ENCODE peak calls at places on chromosome 6, in eight cellular contexts. U, M, O, G, Y, Z, J and H are unnamed samples. For H3K4me1 and H3K36me3, the result is how much of the 10 kb centered on the place peaks cover.

GRCh38 chr6:145544031-145544430 is 191.3 kb downstream of the EPM2A start:
- DNase-seq in U (no peak), M (peak), O (no peak), G (no peak), Y (peak), Z (no peak), J (no peak), H (no peak)

GRCh38 chr6:170296746-170297576 is 6.1 kb upstream of the DLL1 start:
- DNase-seq in U (no peak), M (no peak), O (no peak), G (no peak), Y (no peak), Z (no peak), J (no peak), H (no peak)

GRCh38 chr6:49906511-49906910 is 40.2 kb upstream of the CRISP1 start:
- DNase-seq in U (no peak), M (no peak), O (no peak), G (no peak), Y (peak), Z (no peak), J (no peak), H (no peak)

GRCh38 chr6:2857580-2858337 is 16.1 kb upstream of the SERPINB1 start:
- DNase-seq in U (peak), M (no peak), O (no peak), G (peak), Y (no peak), Z (no peak), J (no peak), H (peak)

GRCh38 chr6:107555449-107555848 is 65.5 kb downstream of the SOBP start:
- DNase-seq in U (no peak), M (no peak), O (no peak), G (no peak), Y (no peak), Z (no peak), J (no peak), H (no peak)

GRCh38 chr6:108750801-108751200 is 97.4 kb upstream of the ARMC2 start:
- DNase-seq in U (no peak), M (no peak), O (no peak), G (no peak), Y (no peak), Z (no peak), J (no peak), H (no peak)

GRCh38 chr6:52022675-52023074 is 64.7 kb downstream of the PKHD1 start:
- DNase-seq in U (no peak), M (no peak), O (no peak), G (no peak), Y (no peak), Z (no peak), J (no peak), H (no peak)

GRCh38 chr6:99822741-99823512 is 171.1 kb downstream of the MCHR2 start:
- DNase-seq in U (no peak), M (no peak), O (peak), G (peak), Y (peak), Z (no peak), J (no peak), H (peak)

GRCh38 chr6:20038805-20039204 is 173.5 kb downstream of the MBOAT1 start:
- DNase-seq in U (no peak), M (no peak), O (no peak), G (no peak), Y (peak), Z (no peak), J (no peak), H (no peak)

GRCh38 chr6:124131259-124131658 is 327.6 kb downstream of the NKAIN2 start:
- DNase-seq in U (no peak), M (no peak), O (no peak), G (no peak), Y (no peak), Z (no peak), J (no peak), H (no peak)

GRCh38 chr6:135423649-135424128 is 73.9 kb downstream of the AHI1 start:
- DNase-seq in U (no peak), M (no peak), O (no peak), G (peak), Y (peak), Z (no peak), J (no peak), H (peak)

GRCh38 chr6:136767103-136767502 is 25.2 kb downstream of the MAP3K5 start:
- DNase-seq in U (no peak), M (no peak), O (no peak), G (no peak), Y (no peak), Z (no peak), J (no peak), H (no peak)

GRCh38 chr6:167985911-167986595 is 11.4 kb upstream of the KIF25 start:
- DNase-seq in U (no peak), M (no peak), O (no peak), G (no peak), Y (no peak), Z (no peak), J (no peak), H (no peak)

GRCh38 chr6:13435477-13435876 is 51.9 kb downstream of the GFOD1 start:
- DNase-seq in U (no peak), M (no peak), O (no peak), G (no peak), Y (no peak), Z (no peak), J (no peak), H (no peak)

GRCh38 chr6:151286192-151286591 is 46.4 kb downstream of the AKAP12 start:
- DNase-seq in U (no peak), M (no peak), O (no peak), G (no peak), Y (no peak), Z (no peak), J (no peak), H (no peak)

GRCh38 chr6:131819507-131820228 is 11.8 kb downstream of the ENPP1 start:
- DNase-seq in U (no peak), M (no peak), O (no peak), G (no peak), Y (peak), Z (no peak), J (no peak), H (no peak)

GRCh38 chr6:71375676-71376075 is 87.1 kb downstream of the OGFRL1 start:
- DNase-seq in U (no peak), M (no peak), O (no peak), G (no peak), Y (peak), Z (no peak), J (peak), H (no peak)

GRCh38 chr6:83257791-83258190 is 64.6 kb downstream of the RWDD2A start:
- DNase-seq in U (no peak), M (no peak), O (no peak), G (no peak), Y (no peak), Z (no peak), J (no peak), H (no peak)

GRCh38 chr6:137258170-137258569 is 39.0 kb upstream of the IFNGR1 start:
- DNase-seq in U (no peak), M (no peak), O (no peak), G (no peak), Y (no peak), Z (peak), J (no peak), H (peak)

GRCh38 chr6:27577922-27578321 is 105.0 kb upstream of the ZNF184 start:
- DNase-seq in U (no peak), M (no peak), O (no peak), G (no peak), Y (no peak), Z (no peak), J (no peak), H (no peak)

GRCh38 chr6:18362058-18362561 is 25.0 kb upstream of the RNF144B start:
- DNase-seq in U (no peak), M (no peak), O (no peak), G (no peak), Y (peak), Z (no peak), J (peak), H (no peak)

GRCh38 chr6:6969761-6970223 is 138.0 kb upstream of the RREB1 start:
- DNase-seq in U (no peak), M (no peak), O (peak), G (no peak), Y (no peak), Z (peak), J (peak), H (no peak)

GRCh38 chr6:112054520-112055160 is 736 bp downstream of the CCN6 start:
- DNase-seq in U (no peak), M (no peak), O (no peak), G (no peak), Y (peak), Z (no peak), J (no peak), H (no peak)

GRCh38 chr6:80214436-80215022 is 108.1 kb downstream of the BCKDHB start:
- DNase-seq in U (no peak), M (no peak), O (peak), G (peak), Y (peak), Z (no peak), J (peak), H (peak)

GRCh38 chr6:83069633-83070032 is 2.2 kb downstream of the DOP1A start:
- DNase-seq in U (no peak), M (no peak), O (no peak), G (no peak), Y (no peak), Z (no peak), J (no peak), H (no peak)

DNA sequence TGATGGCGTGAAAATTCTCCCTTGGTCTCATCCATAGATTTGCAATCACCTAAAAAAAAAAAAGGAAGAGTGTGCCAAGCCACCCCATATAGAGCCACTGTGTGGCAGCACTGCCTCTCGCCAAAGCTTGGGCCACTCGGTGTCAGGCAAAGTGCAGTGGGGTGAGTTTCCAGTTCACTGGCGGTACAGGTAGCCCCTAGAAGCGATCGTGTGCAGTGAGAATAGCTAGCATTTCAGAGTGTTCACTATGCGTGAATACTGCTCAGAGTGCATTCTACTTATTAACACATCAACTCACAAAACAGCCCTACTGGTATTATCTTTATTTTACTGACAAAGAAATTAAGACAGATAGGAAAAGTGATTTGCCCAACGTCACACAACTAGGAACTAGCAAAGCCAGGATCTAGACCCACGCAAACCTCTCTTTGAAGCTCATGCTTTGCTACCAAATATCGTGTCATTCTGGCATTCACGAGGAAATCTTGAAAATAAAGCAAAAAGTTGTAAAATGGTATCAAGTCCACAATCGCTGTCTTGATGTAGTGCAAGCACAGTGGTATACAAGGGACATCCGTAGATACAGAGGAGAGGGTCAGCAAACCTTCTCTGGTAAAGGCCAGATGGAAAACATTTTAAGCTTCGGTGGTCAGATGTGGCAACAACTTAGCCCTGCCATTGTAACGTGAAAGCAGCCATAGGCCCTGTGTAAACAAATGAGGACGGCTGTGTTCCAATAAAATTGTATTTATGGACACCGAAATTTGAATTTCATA is 10.4 kb upstream of the GCNT2 start:
- DNase-seq in U (peak), M (no peak), O (peak), G (peak), Y (peak), Z (peak), J (peak), H (peak)
- H3K27ac ChIP-seq in U (peak), M (no peak), O (no peak), G (no peak), Y (no peak), Z (no peak), J (no peak), H (peak)

GRCh38 chr6:30842754-30843610 is 41.3 kb upstream of the DDR1 start:
- DNase-seq in U (no peak), M (no peak), O (no peak), G (peak), Y (no peak), Z (no peak), J (no peak), H (no peak)
- H3K4me1 ChIP-seq in U (under half), M (under half), O (under half), G (under half), Y (under half), Z (under half), J (under half), H (under half)

GRCh38 chr6:89782222-89782621 is 37.4 kb downstream of the MDN1 start:
- DNase-seq in U (no peak), M (no peak), O (no peak), G (no peak), Y (no peak), Z (no peak), J (no peak), H (no peak)
- H3K36me3 ChIP-seq in U (under half), M (under half), O (under half), G (under half), Y (under half), Z (under half), J (under half), H (under half)

DNA sequence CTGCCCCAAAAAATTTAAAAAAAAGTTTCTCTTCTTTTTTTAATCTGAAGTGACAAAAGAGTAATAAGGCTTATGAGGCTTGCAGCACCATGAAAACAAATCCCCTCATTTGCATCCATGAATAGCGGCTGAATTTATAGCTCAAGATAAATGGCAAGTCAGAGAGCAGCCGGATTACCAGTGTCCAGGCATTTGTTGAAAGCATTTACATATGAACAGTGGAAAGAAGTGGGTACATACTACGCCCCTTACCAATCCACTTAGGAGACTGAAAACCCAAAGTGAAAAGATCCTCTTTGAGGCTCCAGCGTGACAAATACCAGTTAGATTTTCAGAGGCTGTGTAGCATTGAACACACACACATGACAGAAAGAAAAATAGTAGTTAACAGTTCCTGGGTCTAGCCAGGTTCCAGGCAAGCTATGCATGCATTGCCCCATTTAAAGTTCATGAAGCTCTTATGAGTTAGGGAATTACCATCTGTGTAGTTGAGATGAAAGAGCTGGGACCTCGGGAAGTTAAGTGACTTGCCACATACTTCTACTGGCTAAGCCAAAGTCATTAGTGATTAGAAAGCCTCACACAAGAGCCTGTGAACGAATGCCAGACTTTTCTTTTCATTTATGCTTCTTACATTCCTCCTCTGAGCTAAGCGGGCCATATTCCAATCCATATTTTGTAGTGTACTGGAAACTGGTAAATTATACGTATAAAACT is 28.2 kb upstream of the NHSL1 start:
- DNase-seq in U (no peak), M (no peak), O (no peak), G (no peak), Y (no peak), Z (no peak), J (no peak), H (no peak)
- H3K27ac ChIP-seq in U (no peak), M (no peak), O (no peak), G (no peak), Y (no peak), Z (no peak), J (no peak), H (no peak)

DNA sequence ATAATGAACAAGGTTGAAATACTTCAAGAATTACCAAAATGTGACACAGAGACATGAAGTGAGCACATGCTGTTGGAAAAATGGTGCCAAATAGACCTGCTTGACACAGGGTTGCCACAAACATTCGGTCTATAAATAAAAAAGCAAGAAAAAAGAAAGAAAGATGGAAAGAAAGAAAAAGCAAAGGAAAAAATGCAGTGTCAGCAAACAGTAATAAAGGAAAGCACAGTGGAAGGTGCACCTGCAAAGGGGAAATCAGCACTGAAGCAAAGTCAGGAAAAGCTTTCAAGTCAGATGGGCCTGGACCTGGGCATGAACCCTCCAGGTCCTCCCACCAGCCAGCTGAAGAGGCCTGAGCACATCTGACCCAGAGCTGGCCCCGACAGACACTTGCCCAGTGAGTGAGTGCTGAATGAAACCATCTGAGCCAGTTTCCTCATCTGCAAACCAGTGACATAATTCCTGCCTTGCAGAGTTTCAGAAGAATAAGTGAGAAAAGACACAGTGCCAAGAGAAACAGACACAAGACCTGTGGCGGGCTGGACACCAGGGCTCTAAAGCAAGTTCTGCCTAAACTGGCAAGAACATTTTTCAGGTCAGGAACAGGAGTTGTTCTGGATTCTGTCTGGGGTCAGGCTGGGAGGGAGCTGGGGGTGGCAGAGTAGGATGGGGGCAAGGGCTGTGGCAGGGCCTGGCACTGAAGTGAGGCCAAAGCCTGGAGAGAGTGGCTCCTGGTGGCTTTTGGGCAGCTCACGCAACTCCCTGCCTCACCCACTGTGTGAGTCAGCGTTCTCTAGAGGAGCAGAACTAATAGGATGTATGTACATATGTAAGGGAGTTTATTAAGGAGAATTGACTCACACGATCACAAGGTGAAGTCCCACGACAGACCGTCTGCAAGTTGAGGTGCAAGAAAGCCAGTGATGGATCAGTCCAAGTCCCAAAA is 23.9 kb upstream of the MICB start:
- DNase-seq in U (no peak), M (no peak), O (no peak), G (no peak), Y (peak), Z (no peak), J (no peak), H (no peak)
- H3K4me1 ChIP-seq in U (under half), M (under half), O (under half), G (under half), Y (under half), Z (under half), J (under half), H (under half)